ENCODE peak calls at places on chromosomes 11 and 22, in seven cellular contexts. S is HCT116, T is heart left ventricle, F is fibroblast of mammary gland, K is tibial nerve, H is lower lobe of right lung, V is left lung. U is an unnamed sample.

GRCh38 chr22:50548046-50548912 is 2.6 kb downstream of the KLHDC7B start:
- DNase-seq in S (no peak), T (no peak), F (no peak), K (no peak), H (peak; percentile 58), V (no peak), U (no peak)

GRCh38 chr11:113705871-113706654 is at the start of gene TMPRSS5:
- DNase-seq in S (no peak), T (no peak), F (no peak), K (no peak), H (no peak), V (no peak), U (no peak)

GRCh38 chr11:15826826-15827225 is 529.5 kb downstream of the SOX6 start:
- DNase-seq in S (peak; percentile 4), T (peak; percentile 44), F (peak; percentile 22), K (peak; percentile 18), H (no peak), V (peak; percentile 41), U (no peak)

GRCh38 chr22:27323646-27324045 is 477.9 kb downstream of the MN1 start:
- DNase-seq in S (no peak), T (no peak), F (no peak), K (no peak), H (no peak), V (no peak), U (no peak)

GRCh38 chr11:24312464-24313238 is 184.2 kb upstream of the LUZP2 start:
- DNase-seq in S (no peak), T (no peak), F (peak; percentile 1), K (no peak), H (no peak), V (no peak), U (no peak)

GRCh38 chr11:120172054-120172881 is 34.4 kb upstream of the TRIM29 start:
- DNase-seq in S (peak; percentile 36), T (peak; percentile 71), F (peak; percentile 68), K (peak; percentile 66), H (peak; percentile 69), V (peak; percentile 29), U (peak; percentile 17)

GRCh38 chr11:8038393-8038792 is 42.6 kb upstream of the TUB start:
- DNase-seq in S (no peak), T (no peak), F (no peak), K (no peak), H (no peak), V (no peak), U (no peak)

GRCh38 chr11:39732002-39732401 is 1727.5 kb downstream of the LRRC4C start:
- DNase-seq in S (no peak), T (no peak), F (no peak), K (no peak), H (no peak), V (no peak), U (peak; percentile 84)

GRCh38 chr22:41910599-41911291 is 4.1 kb downstream of the SHISA8 start:
- DNase-seq in S (no peak), T (peak; percentile 50), F (peak; percentile 15), K (no peak), H (no peak), V (no peak), U (no peak)

GRCh38 chr22:41908409-41909289 is 6.2 kb downstream of the SHISA8 start:
- DNase-seq in S (no peak), T (no peak), F (no peak), K (no peak), H (no peak), V (no peak), U (no peak)

GRCh38 chr22:41907436-41908401 is 7.2 kb downstream of the SHISA8 start:
- DNase-seq in S (no peak), T (no peak), F (no peak), K (no peak), H (no peak), V (no peak), U (no peak)

GRCh38 chr22:41910050-41910598 is 4.8 kb downstream of the SHISA8 start:
- DNase-seq in S (no peak), T (no peak), F (no peak), K (no peak), H (no peak), V (no peak), U (no peak)

DNA sequence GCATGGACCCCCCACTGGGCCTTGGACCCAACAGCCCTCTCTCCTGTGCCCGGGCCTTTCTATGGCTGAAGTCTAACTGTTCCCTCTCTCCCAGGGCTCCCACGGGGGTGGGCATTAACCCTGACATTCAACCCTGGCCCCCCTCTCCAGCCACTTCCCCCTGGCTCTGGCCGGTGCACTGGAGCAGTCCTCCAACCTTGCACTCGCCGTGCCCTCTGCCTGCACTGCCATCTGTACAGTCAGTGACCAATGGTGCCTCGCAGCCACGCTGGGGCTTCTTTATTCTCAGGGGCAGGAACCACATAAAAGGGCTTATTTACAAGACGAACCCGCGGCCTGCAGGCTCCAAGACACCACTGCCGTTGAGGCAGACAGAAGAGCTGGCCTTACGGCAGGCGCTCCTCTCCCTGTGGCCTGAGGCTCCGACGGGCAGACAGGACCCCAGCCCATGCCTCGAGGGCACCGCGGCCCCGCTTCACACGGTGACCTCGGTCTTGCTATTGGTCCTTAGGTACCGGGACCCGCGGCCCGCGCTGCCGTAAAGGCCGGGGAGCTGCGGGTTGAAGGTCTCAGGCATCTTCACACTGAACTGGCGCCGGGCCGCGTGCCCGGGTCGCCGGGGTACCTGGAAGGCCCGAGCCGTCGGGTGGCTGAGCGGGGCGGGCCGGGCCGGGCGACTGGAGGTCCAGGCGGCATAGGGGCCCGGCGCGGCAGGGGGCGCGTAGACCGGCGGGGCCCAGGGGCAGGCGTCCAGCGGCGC is 5.4 kb downstream of the SHISA8 start:
- DNase-seq in S (no peak), T (no peak), F (no peak), K (no peak), H (no peak), V (no peak), U (no peak)
- H3K4me3 ChIP-seq in S (no peak overlapping the region), T (peak overlapping the region; percentile 22), F (no peak overlapping the region), K (peak overlapping the region; percentile 22), H (peak overlapping the region; percentile 42), V (peak overlapping the region; percentile 17), U (no peak overlapping the region)

GRCh38 chr11:102791271-102792036 is 6.5 kb downstream of the MMP1 start:
- DNase-seq in S (no peak), T (no peak), F (no peak), K (no peak), H (no peak), V (no peak), U (no peak)
- TF ChIP-seq CTCF in S (no peak), T (no peak), F (no peak), K (no peak), H (no peak), V (no peak), U (no peak)

DNA sequence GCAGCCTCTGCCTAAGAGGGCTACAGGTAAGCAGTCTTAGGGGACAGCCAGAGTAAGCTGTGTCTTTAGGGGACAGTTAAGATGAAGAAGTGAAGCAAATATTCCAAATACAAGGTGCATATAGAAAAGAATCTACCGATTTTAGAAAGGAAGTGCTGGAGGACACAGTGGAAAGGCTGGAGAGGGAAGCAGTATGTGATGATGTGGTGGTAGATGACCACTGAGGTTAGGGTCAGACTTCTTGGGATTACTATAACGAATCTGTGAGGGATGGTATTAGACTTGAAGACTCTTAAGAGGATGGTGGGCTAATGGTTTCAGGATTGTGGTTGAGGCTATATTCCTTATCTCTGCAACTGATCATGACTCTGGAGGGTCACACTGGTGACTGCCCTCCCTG is 40.0 kb upstream of the PHOX2A start:
- DNase-seq in S (no peak), T (no peak), F (no peak), K (no peak), H (no peak), V (no peak), U (no peak)
- H3K4me3 ChIP-seq in S (no peak overlapping the region), T (no peak overlapping the region), F (no peak overlapping the region), K (no peak overlapping the region), H (no peak overlapping the region), V (no peak overlapping the region), U (no peak overlapping the region)

GRCh38 chr11:132496341-132496740 is 1036.0 kb downstream of the OPCML start:
- DNase-seq in S (no peak), T (no peak), F (no peak), K (no peak), H (no peak), V (no peak), U (no peak)
- TF ChIP-seq CTCF in S (no peak), T (no peak), F (no peak), K (no peak), H (no peak), V (no peak), U (no peak)

DNA sequence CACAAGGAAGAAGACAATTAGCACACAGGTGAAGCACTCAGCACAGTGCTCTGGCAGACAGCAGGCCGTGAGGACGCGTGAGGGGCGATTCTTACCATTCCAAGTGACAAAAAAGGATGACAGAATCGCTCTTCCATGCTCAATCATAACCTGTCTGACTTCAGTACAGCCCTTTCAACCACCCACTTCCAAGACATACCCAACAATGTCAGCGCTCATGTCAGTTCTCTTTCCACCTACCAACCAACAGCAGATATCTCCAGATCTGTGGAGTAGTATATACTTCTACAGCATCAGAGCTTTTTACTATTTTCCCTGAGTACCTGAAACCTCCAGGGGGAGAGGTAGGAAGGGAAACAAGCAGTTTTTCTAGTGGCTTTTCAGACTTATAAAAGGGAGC is 40.2 kb downstream of the MORC2 start:
- DNase-seq in S (no peak), T (no peak), F (no peak), K (no peak), H (no peak), V (no peak), U (no peak)
- H3K4me3 ChIP-seq in S (no peak overlapping the region), T (no peak overlapping the region), F (no peak overlapping the region), K (no peak overlapping the region), H (no peak overlapping the region), V (no peak overlapping the region), U (no peak overlapping the region)

GRCh38 chr11:44120169-44120568 is 24.7 kb downstream of the EXT2 start:
- DNase-seq in S (no peak), T (peak; percentile 23), F (no peak), K (no peak), H (no peak), V (no peak), U (no peak)
- TF ChIP-seq CTCF in S (peak; percentile 60), T (peak; percentile 33), F (peak; percentile 31), K (no peak), H (no peak), V (no peak), U (peak; percentile 58)

DNA sequence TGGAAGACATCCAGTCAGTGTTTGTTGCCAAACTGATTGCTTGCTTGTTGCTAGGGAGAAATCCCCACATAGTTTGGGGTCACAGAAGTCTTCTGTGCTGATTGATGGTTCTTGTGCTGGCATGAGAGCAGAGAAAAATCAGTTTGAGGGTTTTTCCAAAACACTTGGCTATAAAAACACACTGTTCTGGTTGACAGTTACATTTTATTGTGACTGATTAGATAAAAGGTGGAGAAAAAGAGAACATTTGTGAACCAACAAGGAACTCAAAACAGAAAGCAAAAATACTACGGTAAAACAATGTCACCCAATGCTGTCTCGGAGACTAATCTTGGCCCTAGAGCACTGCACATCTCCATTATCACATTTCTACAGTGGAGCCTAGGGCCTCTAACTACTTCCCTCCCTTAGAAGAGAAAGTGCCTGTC is 14.4 kb upstream of the EIF4G2 start:
- DNase-seq in S (no peak), T (no peak), F (no peak), K (no peak), H (no peak), V (no peak), U (no peak)
- H3K4me3 ChIP-seq in S (no peak overlapping the region), T (no peak overlapping the region), F (no peak overlapping the region), K (no peak overlapping the region), H (no peak overlapping the region), V (no peak overlapping the region), U (no peak overlapping the region)

DNA sequence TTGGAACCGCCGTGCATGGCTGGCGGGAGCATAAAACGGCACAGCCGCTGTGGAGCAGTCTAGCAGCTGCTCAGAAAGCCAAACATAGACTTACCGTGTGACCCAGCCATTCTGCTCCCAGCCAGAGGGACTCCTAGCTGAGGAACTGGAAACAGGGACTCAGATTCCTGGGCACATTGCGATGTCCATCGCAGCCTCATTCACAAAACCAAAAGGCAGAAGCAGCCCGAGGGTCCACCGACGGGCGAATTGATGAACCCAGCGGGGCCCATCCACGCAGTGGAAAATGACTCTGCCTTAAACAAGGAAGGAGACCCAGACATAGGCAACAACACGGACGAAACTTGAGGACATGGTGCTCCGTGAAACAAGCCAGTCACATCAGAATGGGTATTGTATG is 5.7 kb upstream of the MUC5B start:
- DNase-seq in S (no peak), T (no peak), F (no peak), K (no peak), H (peak; percentile 11), V (no peak), U (no peak)
- TF ChIP-seq CTCF in S (no peak), T (no peak), F (no peak), K (no peak), H (no peak), V (no peak), U (no peak)